ENCODE peak calls at places on chromosome 3, in nine cellular contexts. One of them, this sample, is unnamed.

GRCh38 chr3:100260081-100260684 is 609 bp upstream of the TBC1D23 start:
- DNase-seq in omental fat pad: no peak
- DNase-seq in A549: no peak
- DNase-seq in epithelial cell of esophagus: peak; percentile 16
- DNase-seq in SK-N-SH: no peak
- DNase-seq in heart left ventricle: peak; percentile 52
- DNase-seq in vagina: no peak
- DNase-seq in AG04450: no peak
- DNase-seq in kidney: peak; percentile 77
- DNase-seq in this sample: no peak

GRCh38 chr3:49668861-49669260 is 5.3 kb upstream of the APEH start:
- DNase-seq in omental fat pad: no peak
- DNase-seq in A549: peak; percentile 28
- DNase-seq in epithelial cell of esophagus: peak; percentile 56
- DNase-seq in SK-N-SH: no peak
- DNase-seq in heart left ventricle: no peak
- DNase-seq in vagina: no peak
- DNase-seq in AG04450: no peak
- DNase-seq in kidney: peak; percentile 71
- DNase-seq in this sample: no peak

GRCh38 chr3:175346573-175347356 is 487.6 kb downstream of the NAALADL2 start:
- DNase-seq in omental fat pad: no peak
- DNase-seq in A549: no peak
- DNase-seq in epithelial cell of esophagus: peak; percentile 95
- DNase-seq in SK-N-SH: no peak
- DNase-seq in heart left ventricle: peak; percentile 39
- DNase-seq in vagina: no peak
- DNase-seq in AG04450: peak; percentile 81
- DNase-seq in kidney: peak; percentile 89
- DNase-seq in this sample: peak; percentile 52

GRCh38 chr3:136783708-136784191 is 31.6 kb upstream of the STAG1 start:
- DNase-seq in omental fat pad: no peak
- DNase-seq in A549: no peak
- DNase-seq in epithelial cell of esophagus: no peak
- DNase-seq in SK-N-SH: no peak
- DNase-seq in heart left ventricle: no peak
- DNase-seq in vagina: no peak
- DNase-seq in AG04450: no peak
- DNase-seq in kidney: no peak
- DNase-seq in this sample: no peak

GRCh38 chr3:40829876-40830275 is 305.1 kb downstream of the ZNF621 start:
- DNase-seq in omental fat pad: no peak
- DNase-seq in A549: no peak
- DNase-seq in epithelial cell of esophagus: no peak
- DNase-seq in SK-N-SH: no peak
- DNase-seq in heart left ventricle: no peak
- DNase-seq in vagina: no peak
- DNase-seq in AG04450: no peak
- DNase-seq in kidney: no peak
- DNase-seq in this sample: no peak

GRCh38 chr3:177051419-177051818 is 145.9 kb downstream of the TBL1XR1 start:
- DNase-seq in omental fat pad: no peak
- DNase-seq in A549: no peak
- DNase-seq in epithelial cell of esophagus: no peak
- DNase-seq in SK-N-SH: peak; percentile 42
- DNase-seq in heart left ventricle: no peak
- DNase-seq in vagina: no peak
- DNase-seq in AG04450: no peak
- DNase-seq in kidney: no peak
- DNase-seq in this sample: no peak

GRCh38 chr3:153429821-153430220 is 267.8 kb downstream of the RAP2B start:
- DNase-seq in omental fat pad: no peak
- DNase-seq in A549: no peak
- DNase-seq in epithelial cell of esophagus: no peak
- DNase-seq in SK-N-SH: no peak
- DNase-seq in heart left ventricle: no peak
- DNase-seq in vagina: no peak
- DNase-seq in AG04450: no peak
- DNase-seq in kidney: no peak
- DNase-seq in this sample: no peak

GRCh38 chr3:18369561-18370185 is 55.5 kb downstream of the SATB1 start:
- DNase-seq in omental fat pad: no peak
- DNase-seq in A549: no peak
- DNase-seq in epithelial cell of esophagus: no peak
- DNase-seq in SK-N-SH: peak; percentile 67
- DNase-seq in heart left ventricle: no peak
- DNase-seq in vagina: no peak
- DNase-seq in AG04450: no peak
- DNase-seq in kidney: no peak
- DNase-seq in this sample: no peak

GRCh38 chr3:157442729-157443128 is 6.1 kb downstream of the PTX3 start:
- DNase-seq in omental fat pad: no peak
- DNase-seq in A549: no peak
- DNase-seq in epithelial cell of esophagus: no peak
- DNase-seq in SK-N-SH: no peak
- DNase-seq in heart left ventricle: no peak
- DNase-seq in vagina: no peak
- DNase-seq in AG04450: no peak
- DNase-seq in kidney: no peak
- DNase-seq in this sample: no peak

GRCh38 chr3:10929978-10930620 is 62.4 kb upstream of the SLC6A1 start:
- DNase-seq in omental fat pad: no peak
- DNase-seq in A549: no peak
- DNase-seq in epithelial cell of esophagus: no peak
- DNase-seq in SK-N-SH: no peak
- DNase-seq in heart left ventricle: no peak
- DNase-seq in vagina: no peak
- DNase-seq in AG04450: no peak
- DNase-seq in kidney: no peak
- DNase-seq in this sample: peak; percentile 15

DNA sequence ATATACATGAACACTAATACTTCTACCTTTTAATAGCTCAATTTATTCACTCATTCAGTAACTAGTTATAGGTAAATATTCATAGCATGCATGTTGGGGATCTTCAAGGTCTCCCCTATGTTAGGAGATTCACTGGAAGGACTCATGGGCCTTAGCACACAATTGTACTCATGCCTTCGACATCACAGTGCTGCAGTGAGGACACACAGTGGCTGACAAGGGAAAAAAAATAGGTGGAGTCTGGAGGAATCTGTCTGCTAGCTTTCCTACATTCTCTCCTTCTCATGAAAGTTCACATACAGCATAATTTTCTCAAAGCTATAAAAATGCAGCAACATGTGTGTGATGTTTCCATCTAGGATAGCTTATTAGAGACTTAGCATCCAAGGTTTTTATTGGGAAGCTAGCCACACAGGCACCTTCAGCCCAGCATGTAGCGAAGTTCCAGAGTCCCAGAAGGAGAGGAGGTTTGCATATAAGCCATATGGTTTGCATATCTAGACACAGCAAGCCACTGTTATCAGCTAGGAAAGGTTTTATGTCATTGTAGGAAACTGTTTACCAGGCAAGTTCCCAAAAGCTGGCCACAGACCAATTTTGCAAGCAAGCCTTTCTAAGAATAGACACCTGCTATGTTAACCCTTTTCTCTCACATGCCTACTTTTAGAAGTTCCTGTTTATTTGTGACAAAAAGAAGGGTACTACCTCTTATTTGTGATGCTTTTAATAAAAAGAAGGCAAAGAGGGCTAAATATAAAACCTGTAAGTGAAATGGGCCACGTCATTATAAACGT is 46.4 kb downstream of the MORC1 start:
- DNase-seq in omental fat pad: no peak
- DNase-seq in A549: no peak
- DNase-seq in epithelial cell of esophagus: peak; percentile 10
- DNase-seq in SK-N-SH: no peak
- DNase-seq in heart left ventricle: peak; percentile 40
- DNase-seq in vagina: no peak
- DNase-seq in AG04450: no peak
- DNase-seq in kidney: no peak
- DNase-seq in this sample: no peak
- TF ChIP-seq CTCF in omental fat pad: no peak
- TF ChIP-seq CTCF in A549: no peak
- TF ChIP-seq CTCF in epithelial cell of esophagus: no peak
- TF ChIP-seq CTCF in SK-N-SH: no peak
- TF ChIP-seq CTCF in heart left ventricle: no peak
- TF ChIP-seq CTCF in vagina: no peak
- TF ChIP-seq CTCF in AG04450: no peak
- TF ChIP-seq CTCF in kidney: no peak
- TF ChIP-seq CTCF in this sample: no peak

GRCh38 chr3:12815719-12816118 is 19.2 kb downstream of the CAND2 start:
- DNase-seq in omental fat pad: no peak
- DNase-seq in A549: no peak
- DNase-seq in epithelial cell of esophagus: no peak
- DNase-seq in SK-N-SH: no peak
- DNase-seq in heart left ventricle: no peak
- DNase-seq in vagina: no peak
- DNase-seq in AG04450: no peak
- DNase-seq in kidney: no peak
- DNase-seq in this sample: no peak
- TF ChIP-seq CTCF in omental fat pad: no peak
- TF ChIP-seq CTCF in A549: no peak
- TF ChIP-seq CTCF in epithelial cell of esophagus: no peak
- TF ChIP-seq CTCF in SK-N-SH: no peak
- TF ChIP-seq CTCF in heart left ventricle: no peak
- TF ChIP-seq CTCF in vagina: no peak
- TF ChIP-seq CTCF in AG04450: no peak
- TF ChIP-seq CTCF in kidney: no peak
- TF ChIP-seq CTCF in this sample: no peak

DNA sequence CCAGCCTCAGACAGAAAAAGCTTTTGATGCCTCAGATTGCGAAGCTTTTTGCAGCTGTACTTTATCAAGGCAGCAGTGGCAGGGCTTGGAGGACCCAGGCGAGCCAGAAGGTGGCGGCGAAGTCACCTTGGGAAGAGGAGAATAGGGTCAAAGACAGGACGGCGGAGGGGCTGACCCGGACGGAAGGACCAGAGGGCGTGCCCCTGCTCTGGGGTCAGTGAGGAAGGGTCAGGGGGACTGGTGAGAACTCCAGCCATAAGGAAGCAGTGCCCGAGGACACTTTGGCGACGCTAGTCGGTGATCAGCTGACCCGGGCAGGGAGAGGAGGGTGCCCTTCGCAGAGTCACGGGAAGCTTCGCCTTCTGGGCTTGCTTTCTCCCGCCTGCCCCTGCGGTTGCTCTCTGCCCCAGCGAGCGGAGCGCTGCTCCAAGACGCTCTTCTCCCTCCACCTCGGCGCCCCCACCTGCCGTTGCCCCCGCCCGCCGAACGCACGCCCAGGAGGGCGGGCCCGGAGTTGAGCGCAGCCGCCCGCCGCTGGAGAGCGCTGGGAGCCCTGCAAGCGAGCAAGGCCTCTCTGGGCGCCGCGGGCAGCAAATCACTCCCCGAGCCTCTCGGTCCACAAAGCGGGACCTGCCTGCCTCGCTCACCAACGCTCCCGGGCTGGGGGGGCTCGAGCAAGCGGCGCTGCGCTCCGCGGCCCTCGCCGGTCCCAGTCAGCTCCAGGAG is 1.4 kb downstream of the CADPS start:
- DNase-seq in omental fat pad: no peak
- DNase-seq in A549: peak; percentile 10
- DNase-seq in epithelial cell of esophagus: peak; percentile 6
- DNase-seq in SK-N-SH: peak; percentile 81
- DNase-seq in heart left ventricle: peak; percentile 76
- DNase-seq in vagina: no peak
- DNase-seq in AG04450: no peak
- DNase-seq in kidney: peak; percentile 74
- DNase-seq in this sample: no peak
- TF ChIP-seq CTCF in omental fat pad: no peak
- TF ChIP-seq CTCF in A549: peak; percentile 21
- TF ChIP-seq CTCF in epithelial cell of esophagus: peak; percentile 4
- TF ChIP-seq CTCF in SK-N-SH: peak; percentile 53
- TF ChIP-seq CTCF in heart left ventricle: no peak
- TF ChIP-seq CTCF in vagina: no peak
- TF ChIP-seq CTCF in AG04450: no peak
- TF ChIP-seq CTCF in kidney: no peak
- TF ChIP-seq CTCF in this sample: peak; percentile 16

GRCh38 chr3:117549716-117550115 is 840.1 kb downstream of the TUSC7 start:
- DNase-seq in omental fat pad: no peak
- DNase-seq in A549: no peak
- DNase-seq in epithelial cell of esophagus: no peak
- DNase-seq in SK-N-SH: no peak
- DNase-seq in heart left ventricle: no peak
- DNase-seq in vagina: no peak
- DNase-seq in AG04450: no peak
- DNase-seq in kidney: no peak
- DNase-seq in this sample: no peak
- TF ChIP-seq CTCF in omental fat pad: no peak
- TF ChIP-seq CTCF in A549: peak; percentile 31
- TF ChIP-seq CTCF in epithelial cell of esophagus: no peak
- TF ChIP-seq CTCF in SK-N-SH: peak; percentile 43
- TF ChIP-seq CTCF in heart left ventricle: no peak
- TF ChIP-seq CTCF in vagina: no peak
- TF ChIP-seq CTCF in AG04450: no peak
- TF ChIP-seq CTCF in kidney: no peak
- TF ChIP-seq CTCF in this sample: peak; percentile 36

GRCh38 chr3:139633511-139633910 is 44.3 kb downstream of the NMNAT3 start:
- DNase-seq in omental fat pad: no peak
- DNase-seq in A549: no peak
- DNase-seq in epithelial cell of esophagus: no peak
- DNase-seq in SK-N-SH: no peak
- DNase-seq in heart left ventricle: no peak
- DNase-seq in vagina: no peak
- DNase-seq in AG04450: no peak
- DNase-seq in kidney: no peak
- DNase-seq in this sample: no peak

GRCh38 chr3:139630532-139630931 is 47.2 kb downstream of the NMNAT3 start:
- DNase-seq in omental fat pad: no peak
- DNase-seq in A549: no peak
- DNase-seq in epithelial cell of esophagus: no peak
- DNase-seq in SK-N-SH: no peak
- DNase-seq in heart left ventricle: no peak
- DNase-seq in vagina: no peak
- DNase-seq in AG04450: no peak
- DNase-seq in kidney: no peak
- DNase-seq in this sample: no peak

GRCh38 chr3:139629033-139629432 is 48.7 kb downstream of the NMNAT3 start:
- DNase-seq in omental fat pad: no peak
- DNase-seq in A549: peak; percentile 28
- DNase-seq in epithelial cell of esophagus: peak; percentile 82
- DNase-seq in SK-N-SH: no peak
- DNase-seq in heart left ventricle: no peak
- DNase-seq in vagina: no peak
- DNase-seq in AG04450: no peak
- DNase-seq in kidney: no peak
- DNase-seq in this sample: no peak

DNA sequence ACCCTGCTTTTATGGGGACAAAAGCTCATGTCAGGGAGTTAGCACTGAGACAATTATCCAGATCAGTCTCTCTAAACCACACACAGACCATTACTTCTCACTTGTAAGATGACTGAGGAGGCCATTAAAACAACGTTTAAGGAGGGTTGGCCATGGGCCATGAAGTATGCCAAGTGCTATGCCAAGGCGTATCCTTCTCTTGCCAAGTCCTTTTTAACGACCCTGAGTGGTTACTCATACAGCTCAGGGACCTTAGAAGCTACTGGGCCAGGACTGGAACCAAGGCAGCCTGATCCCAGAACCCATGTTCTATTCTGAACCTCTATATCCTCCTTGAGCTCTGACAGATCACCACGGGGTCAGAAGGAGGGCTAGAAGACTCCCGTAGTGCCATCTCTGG is 50.0 kb downstream of the NMNAT3 start:
- DNase-seq in omental fat pad: no peak
- DNase-seq in A549: no peak
- DNase-seq in epithelial cell of esophagus: no peak
- DNase-seq in SK-N-SH: no peak
- DNase-seq in heart left ventricle: no peak
- DNase-seq in vagina: no peak
- DNase-seq in AG04450: no peak
- DNase-seq in kidney: no peak
- DNase-seq in this sample: no peak
- TF ChIP-seq CTCF in omental fat pad: no peak
- TF ChIP-seq CTCF in A549: no peak
- TF ChIP-seq CTCF in epithelial cell of esophagus: no peak
- TF ChIP-seq CTCF in SK-N-SH: no peak
- TF ChIP-seq CTCF in heart left ventricle: no peak
- TF ChIP-seq CTCF in vagina: no peak
- TF ChIP-seq CTCF in AG04450: no peak
- TF ChIP-seq CTCF in kidney: no peak
- TF ChIP-seq CTCF in this sample: no peak

This sample was measured in RWPE2.